ENCODE peak calls at places on chromosomes 1 and 21, in five cellular contexts. Y, U, L, N and J are unnamed samples. For H3K9me2 and H3K36me3, the result is how much of the 10 kb centered on the place peaks cover.

GRCh38 chr21:39661740-39662139 is 49.0 kb downstream of the B3GALT5 start:
- DNase-seq in U (no peak), N (no peak), Y (no peak), L (no peak), J (no peak)

GRCh38 chr1:50426108-50426700 is 3.0 kb upstream of the DMRTA2 start:
- DNase-seq in N (no peak), Y (no peak), U (no peak), L (no peak), J (no peak)

GRCh38 chr1:171911506-171911905 is 70.2 kb downstream of the DNM3 start:
- DNase-seq in U (no peak), L (no peak), N (peak), Y (peak), J (no peak)

GRCh38 chr21:14308234-14308633 is 74.7 kb downstream of the HSPA13 start:
- DNase-seq in L (no peak), U (no peak), Y (no peak), N (no peak), J (peak)

GRCh38 chr1:63772201-63772600 is 1.6 kb upstream of the ROR1 start:
- DNase-seq in N (no peak), U (no peak), L (no peak), Y (peak), J (no peak)

GRCh38 chr1:46533179-46533864 is 18.1 kb downstream of the KNCN start:
- DNase-seq in L (no peak), U (no peak), N (peak), Y (no peak), J (no peak)

GRCh38 chr1:203597386-203598040 is 29.1 kb upstream of the ATP2B4 start:
- DNase-seq in N (no peak), Y (no peak), U (no peak), L (no peak), J (no peak)

GRCh38 chr1:185895208-185895900 is 161.2 kb downstream of the HMCN1 start:
- DNase-seq in L (no peak), U (no peak), Y (no peak), N (no peak), J (no peak)

GRCh38 chr1:119276558-119276957 is 92.0 kb upstream of the HAO2 start:
- DNase-seq in N (peak), Y (peak), L (no peak), U (no peak), J (no peak)

GRCh38 chr1:203273869-203274602 is 31.3 kb upstream of the BTG2 start:
- DNase-seq in N (peak), L (no peak), U (peak), Y (no peak), J (peak)

GRCh38 chr1:32447469-32448185 is 17.2 kb upstream of the ZBTB8B start:
- DNase-seq in Y (peak), L (peak), N (peak), U (no peak), J (no peak)

GRCh38 chr1:55302972-55303371 is 87.8 kb upstream of the USP24 start:
- DNase-seq in Y (no peak), L (no peak), N (no peak), U (no peak), J (no peak)

GRCh38 chr1:192538407-192539311 is 36.9 kb upstream of the RGS1 start:
- DNase-seq in L (no peak), U (peak), N (peak), Y (no peak), J (peak)

GRCh38 chr1:245461681-245462080 is 306.9 kb downstream of the KIF26B start:
- DNase-seq in U (no peak), L (no peak), N (no peak), Y (no peak), J (no peak)

GRCh38 chr1:33454646-33455282 is 17.7 kb upstream of the ZSCAN20 start:
- DNase-seq in L (no peak), N (no peak), Y (no peak), U (no peak), J (no peak)

GRCh38 chr1:53508991-53509663 is 49.9 kb downstream of the DMRTB1 start:
- DNase-seq in U (no peak), Y (no peak), L (no peak), N (peak), J (no peak)

GRCh38 chr21:26766826-26767325 is 78.3 kb downstream of the ADAMTS1 start:
- DNase-seq in N (peak), Y (no peak), L (no peak), U (no peak), J (no peak)

GRCh38 chr21:17738171-17738953 is 80.8 kb downstream of the C21orf91 start:
- DNase-seq in L (no peak), N (no peak), Y (peak), U (no peak), J (no peak)

GRCh38 chr1:203039609-203040517 is 13.6 kb downstream of the PPFIA4 start:
- DNase-seq in N (peak), U (peak), L (no peak), Y (peak), J (peak)

GRCh38 chr1:234918216-234918841 is 210.3 kb downstream of the TOMM20 start:
- DNase-seq in U (no peak), Y (no peak), L (no peak), N (no peak), J (no peak)

GRCh38 chr1:207673399-207673798 is 28.5 kb downstream of the CR1L start:
- DNase-seq in U (no peak), N (no peak), Y (no peak), L (no peak), J (no peak)

GRCh38 chr1:98344726-98345125 is 316.8 kb upstream of the SNX7 start:
- DNase-seq in Y (no peak), U (no peak), N (no peak), L (no peak), J (no peak)

GRCh38 chr1:209929751-209930150 is 8.3 kb upstream of the SYT14 start:
- DNase-seq in L (no peak), N (no peak), Y (no peak), U (no peak), J (no peak)

GRCh38 chr21:33871171-33871570 is 44.4 kb downstream of the ATP5PO start:
- DNase-seq in Y (no peak), U (no peak), L (no peak), N (no peak), J (no peak)

GRCh38 chr1:45067806-45068205 is 55.8 kb downstream of the UROD start:
- DNase-seq in Y (no peak), N (no peak), U (no peak), L (no peak), J (no peak)

GRCh38 chr21:41865002-41865777 is 14.0 kb downstream of the PRDM15 start:
- DNase-seq in U (peak), L (no peak), Y (no peak), N (no peak), J (no peak)

GRCh38 chr1:1165900-1166421 is 7.7 kb upstream of the TTLL10 start:
- DNase-seq in N (no peak), Y (peak), U (no peak), L (no peak), J (no peak)

GRCh38 chr1:212293579-212293978 is 8.4 kb downstream of the PPP2R5A start:
- DNase-seq in Y (no peak), L (no peak), N (peak), U (no peak), J (no peak)

GRCh38 chr1:165369255-165369848 is 12.8 kb upstream of the LMX1A start:
- DNase-seq in Y (peak), N (peak), U (peak), L (peak), J (peak)

GRCh38 chr1:147651466-147651865 is 18.9 kb downstream of the ACP6 start:
- DNase-seq in L (no peak), N (no peak), U (no peak), Y (no peak), J (no peak)

GRCh38 chr1:202688401-202688800 is 21.9 kb downstream of the SYT2 start:
- DNase-seq in Y (peak), U (no peak), L (no peak), N (no peak), J (no peak)

GRCh38 chr1:27940870-27941269 is 6.1 kb downstream of the SMPDL3B start:
- DNase-seq in L (no peak), Y (no peak), U (no peak), N (no peak), J (no peak)

GRCh38 chr1:157357111-157357510 is 195.2 kb downstream of the FCRL5 start:
- DNase-seq in N (no peak), L (no peak), U (no peak), Y (no peak), J (no peak)

GRCh38 chr1:100995196-100995983 is 30.2 kb downstream of the DPH5 start:
- DNase-seq in L (no peak), U (no peak), Y (no peak), N (no peak), J (no peak)

DNA sequence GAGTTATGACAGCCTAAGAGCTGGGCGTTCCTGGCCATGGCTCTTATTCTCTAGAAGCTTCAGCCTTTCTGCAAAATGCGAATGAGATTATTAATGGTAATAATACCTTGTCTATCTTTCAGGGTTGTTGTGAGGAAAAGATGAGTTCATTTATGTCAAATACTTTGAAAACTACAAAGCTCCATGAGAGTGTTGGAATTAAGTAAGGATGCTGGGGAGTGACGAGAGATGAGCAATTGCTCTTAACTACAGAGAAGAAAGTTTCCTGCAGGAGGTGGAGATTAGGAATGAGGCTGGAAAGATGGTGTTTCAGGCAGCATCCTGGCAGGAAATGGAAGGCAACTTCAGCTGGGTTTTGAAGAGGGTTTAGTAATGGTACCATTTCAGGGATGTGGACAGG is 124.2 kb downstream of the CACNA1E start:
- DNase-seq in U (no peak), N (no peak), L (no peak), Y (no peak), J (no peak)
- H3K9me2 ChIP-seq in U (under half), N (under half), L (under half), Y (under half), J (under half)

DNA sequence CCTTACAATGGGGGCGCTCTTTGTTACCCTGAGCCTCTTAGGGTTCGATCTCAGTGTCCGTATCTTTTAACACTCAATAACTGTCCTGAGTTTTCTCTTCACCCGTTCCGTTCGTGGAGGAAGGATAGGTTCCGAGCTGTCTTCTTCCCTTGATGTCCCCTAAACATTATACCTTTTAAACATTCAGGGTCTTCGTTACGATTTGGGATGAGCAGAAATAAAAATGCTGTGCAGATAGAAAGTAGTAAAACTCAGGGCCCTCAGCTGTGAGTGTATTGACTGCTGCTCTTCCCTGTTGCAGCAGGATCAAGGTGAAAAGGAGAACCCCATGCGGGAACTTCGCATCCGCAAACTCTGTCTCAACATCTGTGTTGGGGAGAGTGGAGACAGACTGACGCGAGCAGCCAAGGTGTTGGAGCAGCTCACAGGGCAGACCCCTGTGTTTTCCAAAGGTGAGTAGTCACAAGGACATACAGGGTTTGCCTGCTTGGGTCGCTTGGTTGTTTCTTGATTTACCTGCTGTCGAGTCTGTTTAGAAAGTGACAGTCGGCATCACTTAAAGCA is 784 bp downstream of the RPL11 start:
- DNase-seq in L (no peak), N (no peak), U (peak), Y (no peak), J (no peak)
- H3K36me3 ChIP-seq in L (half or more), N (under half), U (under half), Y (half or more), J (half or more)

DNA sequence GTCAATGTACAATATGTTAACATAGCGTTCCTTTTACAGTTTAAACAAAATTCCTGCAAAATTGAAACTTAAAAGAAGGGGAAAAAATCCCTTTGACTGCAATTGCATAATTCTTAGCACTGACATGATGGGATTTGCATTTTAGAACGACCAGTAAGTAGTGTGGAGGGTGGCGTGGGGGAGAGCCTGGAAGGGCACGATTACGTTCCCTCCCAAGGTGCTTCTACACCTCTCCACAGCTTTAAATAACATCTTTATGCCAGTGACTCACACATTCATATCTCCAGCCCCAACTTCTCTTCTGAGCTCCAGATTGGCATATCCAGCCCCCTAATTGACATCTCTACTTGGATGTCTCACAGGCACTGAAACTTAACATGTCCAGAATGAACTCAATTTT is 64.3 kb downstream of the OLFML3 start:
- DNase-seq in N (no peak), U (no peak), L (no peak), Y (no peak), J (no peak)
- H3K9me2 ChIP-seq in N (under half), U (under half), L (under half), Y (under half), J (under half)

GRCh38 chr1:16625497-16626408 is 12.4 kb upstream of the NBPF1 start:
- DNase-seq in L (no peak), N (no peak), U (no peak), Y (no peak), J (no peak)

GRCh38 chr1:16630661-16631247 is 17.4 kb upstream of the NBPF1 start:
- DNase-seq in Y (no peak), U (no peak), L (no peak), N (no peak), J (no peak)

GRCh38 chr1:16631248-16632043 is 18.1 kb upstream of the NBPF1 start:
- DNase-seq in Y (no peak), U (no peak), N (no peak), L (no peak), J (no peak)

GRCh38 chr1:16628361-16629111 is 15.2 kb upstream of the NBPF1 start:
- DNase-seq in L (no peak), U (no peak), Y (no peak), N (no peak), J (no peak)
- H3K36me3 ChIP-seq in L (half or more), U (under half), Y (under half), N (under half), J (under half)

GRCh38 chr1:114040273-114041043 is 61.2 kb downstream of the OLFML3 start:
- DNase-seq in L (no peak), Y (no peak), N (no peak), U (no peak), J (no peak)

GRCh38 chr1:114037503-114037890 is 58.2 kb downstream of the OLFML3 start:
- DNase-seq in L (no peak), N (no peak), U (no peak), Y (no peak), J (no peak)

GRCh38 chr1:114037952-114038867 is 58.9 kb downstream of the OLFML3 start:
- DNase-seq in Y (peak), L (no peak), N (no peak), U (no peak), J (no peak)

GRCh38 chr1:114043046-114043445 is 63.8 kb downstream of the OLFML3 start:
- DNase-seq in N (no peak), U (no peak), L (no peak), Y (no peak), J (no peak)
- H3K9me2 ChIP-seq in N (under half), U (under half), L (under half), Y (under half), J (under half)

DNA sequence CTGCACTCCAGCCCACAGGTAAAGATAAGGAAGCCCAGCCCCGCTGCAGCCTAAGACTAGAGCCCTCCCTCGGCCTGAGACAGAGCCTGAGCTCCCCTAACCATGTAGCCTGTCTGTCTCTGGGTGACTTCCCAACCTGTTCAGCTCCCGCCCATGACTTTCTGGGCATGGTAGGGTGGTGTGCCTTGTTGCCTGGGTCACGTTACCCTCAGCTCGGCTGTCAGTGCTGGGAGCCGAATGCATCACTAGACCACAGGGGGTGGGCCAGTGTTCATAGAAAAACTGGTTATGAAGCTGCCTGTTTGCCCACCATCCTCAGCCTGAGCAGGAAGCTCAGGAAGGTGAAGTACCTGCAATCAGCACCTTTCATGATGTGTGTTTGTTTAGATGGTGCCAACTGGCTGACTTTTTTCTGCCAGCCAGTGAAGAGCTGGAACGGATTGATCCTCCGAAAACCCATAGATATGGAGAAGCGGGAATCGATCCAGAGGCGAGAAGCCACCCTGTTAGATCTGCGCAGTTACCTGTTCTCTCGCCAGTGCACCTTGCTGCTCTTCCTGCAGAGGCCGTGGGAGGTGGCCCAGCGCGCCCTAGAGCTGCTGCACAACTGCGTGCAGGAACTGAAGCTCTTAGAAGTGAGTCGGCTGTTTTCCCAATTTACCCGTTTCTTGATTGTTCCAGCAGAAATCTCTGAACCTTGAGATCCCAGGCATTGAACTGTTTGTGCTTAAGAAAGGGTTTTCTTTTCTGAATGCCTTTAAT is 43.9 kb upstream of the PWP2 start:
- DNase-seq in L (no peak), N (no peak), Y (no peak), U (no peak), J (no peak)
- H3K36me3 ChIP-seq in L (under half), N (under half), Y (under half), U (under half), J (under half)

GRCh38 chr21:43749686-43750262 is 26.3 kb downstream of the CSTB start:
- DNase-seq in U (no peak), N (no peak), Y (no peak), L (no peak), J (no peak)

GRCh38 chr21:43752758-43753438 is 23.2 kb downstream of the CSTB start:
- DNase-seq in U (no peak), L (no peak), Y (no peak), N (no peak), J (no peak)

GRCh38 chr21:43751955-43752591 is 24.0 kb downstream of the CSTB start:
- DNase-seq in U (no peak), N (no peak), Y (no peak), L (no peak), J (no peak)

GRCh38 chr21:43748622-43749021 is 27.5 kb downstream of the CSTB start:
- DNase-seq in N (no peak), L (no peak), U (no peak), Y (no peak), J (no peak)

DNA sequence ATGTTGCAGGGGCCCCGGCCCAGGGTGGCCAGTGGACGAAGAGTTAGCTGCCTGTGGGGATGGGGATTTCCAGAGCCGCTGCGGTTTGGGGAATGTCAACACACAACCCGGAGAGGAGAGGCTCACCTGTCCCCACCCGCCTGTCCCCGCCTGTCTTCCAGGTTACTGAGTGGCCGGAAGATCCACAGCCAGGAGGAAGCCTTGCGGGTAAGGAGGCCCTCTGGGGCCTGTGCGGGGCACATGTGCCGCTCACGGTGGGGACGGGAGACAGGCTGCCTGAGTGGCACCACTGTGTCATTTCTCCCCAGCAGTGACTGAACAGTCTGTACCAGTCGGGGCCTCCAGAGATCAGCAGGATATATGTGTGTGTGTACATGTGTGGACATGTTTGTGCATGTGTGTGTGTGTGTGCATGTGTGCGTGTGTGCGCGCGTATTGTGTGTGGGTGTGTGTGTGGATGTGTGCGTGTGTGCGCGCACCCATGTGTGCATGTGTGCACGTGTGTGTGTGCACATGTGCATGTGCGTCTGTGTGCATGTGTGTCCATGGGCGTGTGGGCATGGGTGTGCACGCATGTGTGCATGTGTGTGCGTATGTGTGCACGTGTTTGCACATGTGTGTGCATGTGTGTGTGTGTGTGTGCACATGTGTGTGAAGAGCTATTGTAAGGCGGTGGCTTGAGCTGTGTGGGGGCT is 25.6 kb downstream of the CSTB start:
- DNase-seq in N (no peak), U (no peak), L (no peak), Y (no peak), J (no peak)
- H3K9me2 ChIP-seq in N (under half), U (under half), L (under half), Y (under half), J (under half)

DNA sequence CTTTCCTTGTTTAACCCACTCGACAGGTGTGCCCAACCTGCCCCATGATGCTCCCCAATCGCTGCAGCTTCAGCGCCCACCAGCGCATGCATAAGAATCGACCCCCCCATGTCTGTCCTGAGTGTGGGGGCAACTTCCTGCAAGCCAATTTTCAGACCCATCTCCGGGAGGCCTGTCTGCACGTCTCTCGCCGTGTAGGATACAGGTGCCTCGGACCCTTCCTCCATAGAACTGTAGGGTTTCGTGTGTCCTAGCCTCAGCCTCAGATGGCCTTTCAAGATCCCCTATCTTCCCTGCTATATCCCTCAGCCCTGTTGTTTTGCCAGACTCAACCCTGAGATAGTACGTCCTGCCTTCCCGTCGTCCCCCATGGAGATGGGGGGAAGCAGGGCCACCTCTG is 6.4 kb downstream of the ZNF687 start:
- DNase-seq in Y (no peak), L (no peak), N (no peak), U (no peak), J (no peak)
- H3K36me3 ChIP-seq in Y (under half), L (under half), N (under half), U (under half), J (under half)

GRCh38 chr1:107609808-107610207 is 355.2 kb downstream of the VAV3 start:
- DNase-seq in L (no peak), U (no peak), Y (peak), N (no peak), J (no peak)
- H3K9me2 ChIP-seq in L (under half), U (under half), Y (under half), N (under half), J (under half)